ENCODE peak calls at places on chromosomes 12 and 14, in six cellular contexts. S is mesendoderm, F is IMR-90, V is mesenchymal stem cell, X is trophoblast cell, N is H1. J is an unnamed sample.

GRCh38 chr14:24347140-24347539 is 7.3 kb upstream of the RIPK3 start:
- DNase-seq in S (no peak), F (no peak), V (no peak), X (no peak), N (no peak), J (no peak)

GRCh38 chr12:131755305-131756113 is 44.6 kb downstream of the SFSWAP start:
- DNase-seq in S (peak), F (peak), V (peak), X (peak), N (no peak), J (no peak)

GRCh38 chr14:61754627-61755381 is 7.4 kb upstream of the SNAPC1 start:
- DNase-seq in S (peak), F (peak), V (peak), X (no peak), N (no peak), J (no peak)

GRCh38 chr12:92094751-92095161 is 50.9 kb downstream of the BTG1 start:
- DNase-seq in S (peak), F (peak), V (peak), X (no peak), N (no peak), J (no peak)

GRCh38 chr12:126811401-126811800 is 1455.6 kb upstream of the TMEM132C start:
- DNase-seq in S (peak), F (no peak), V (no peak), X (no peak), N (no peak), J (no peak)

GRCh38 chr12:56158926-56159461 is 835 bp downstream of the MYL6 start:
- DNase-seq in S (peak), F (peak), V (peak), X (peak), N (no peak), J (peak)

GRCh38 chr14:92552066-92552465 is 38.5 kb downstream of the RIN3 start:
- DNase-seq in S (no peak), F (no peak), V (no peak), X (peak), N (no peak), J (no peak)

GRCh38 chr14:50619569-50620141 is 48.5 kb downstream of the SAV1 start:
- DNase-seq in S (peak), F (peak), V (peak), X (peak), N (no peak), J (no peak)

GRCh38 chr12:132196038-132196872 is 52.0 kb downstream of the NOC4L start:
- DNase-seq in S (no peak), F (no peak), V (no peak), X (no peak), N (no peak), J (no peak)

GRCh38 chr14:22427771-22428228 is 161.2 kb downstream of the DAD1 start:
- DNase-seq in S (peak), F (peak), V (peak), X (peak), N (no peak), J (no peak)

GRCh38 chr12:2439332-2440100 is 355.3 kb upstream of the FKBP4 start:
- DNase-seq in S (no peak), F (no peak), V (no peak), X (no peak), N (no peak), J (no peak)

GRCh38 chr12:51951843-51952722 is 584 bp downstream of the ACVR1B start:
- DNase-seq in S (peak), F (no peak), V (no peak), X (no peak), N (no peak), J (no peak)

GRCh38 chr12:6945613-6946012 is 1.8 kb downstream of the C12orf57 start:
- DNase-seq in S (peak), F (no peak), V (no peak), X (no peak), N (no peak), J (no peak)

GRCh38 chr12:6946920-6947374 is 3.1 kb downstream of the C12orf57 start:
- DNase-seq in S (peak), F (no peak), V (no peak), X (no peak), N (no peak), J (no peak)

GRCh38 chr12:6944381-6945186 is 762 bp downstream of the C12orf57 start:
- DNase-seq in S (peak), F (peak), V (peak), X (peak), N (no peak), J (peak)

GRCh38 chr12:6947615-6948014 is 3.5 kb upstream of the PTPN6 start:
- DNase-seq in S (no peak), F (no peak), V (no peak), X (no peak), N (no peak), J (no peak)

DNA sequence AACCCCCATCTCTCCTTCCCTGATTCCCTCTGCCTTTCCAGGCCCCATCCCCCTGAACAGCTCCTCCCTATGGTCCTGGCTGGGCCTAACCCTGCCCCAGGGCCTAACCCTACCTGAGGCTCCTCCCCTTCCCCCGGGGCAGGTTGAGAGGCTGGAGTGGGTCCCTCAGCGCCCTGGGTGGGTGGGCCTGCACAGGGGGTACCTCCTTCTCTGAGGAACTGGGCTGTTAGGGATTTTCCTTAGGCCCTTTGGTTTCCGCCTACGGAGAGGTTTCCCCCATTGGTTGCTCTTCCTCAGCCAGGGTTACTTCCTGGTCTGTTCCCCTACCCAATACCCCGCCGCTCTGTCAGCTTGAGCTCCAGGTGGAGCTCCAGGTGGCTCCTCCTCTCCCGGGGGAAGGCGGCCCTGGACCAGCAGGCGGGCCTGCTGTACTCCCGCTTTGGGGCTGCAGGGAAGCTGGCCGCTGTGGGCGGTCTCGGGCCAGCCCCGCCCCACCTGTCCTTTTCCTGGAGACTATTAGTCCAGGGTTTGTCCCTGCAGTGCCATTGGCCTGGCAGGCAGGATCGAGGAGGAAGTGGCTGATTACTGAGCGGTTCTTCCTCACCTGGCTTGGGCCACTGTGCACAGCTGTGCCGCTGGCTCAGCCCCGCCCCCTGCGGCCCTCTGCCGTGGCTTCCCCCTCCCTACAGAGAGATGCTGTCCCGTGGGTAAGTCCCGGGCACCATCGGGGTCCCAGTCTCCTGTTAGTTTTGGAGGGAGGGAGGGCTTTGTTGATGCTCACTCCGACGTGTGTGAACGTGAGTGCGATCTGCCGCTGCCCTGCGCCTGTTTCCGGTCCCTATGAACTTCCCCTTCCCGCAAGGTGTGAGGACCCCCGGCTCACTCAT is 2.5 kb downstream of the C12orf57 start:
- DNase-seq in S (peak), F (no peak), V (no peak), X (peak), N (no peak), J (no peak)
- H3K4me3 ChIP-seq in S (peak), F (no peak), V (peak), X (peak), N (peak), J (no peak)

DNA sequence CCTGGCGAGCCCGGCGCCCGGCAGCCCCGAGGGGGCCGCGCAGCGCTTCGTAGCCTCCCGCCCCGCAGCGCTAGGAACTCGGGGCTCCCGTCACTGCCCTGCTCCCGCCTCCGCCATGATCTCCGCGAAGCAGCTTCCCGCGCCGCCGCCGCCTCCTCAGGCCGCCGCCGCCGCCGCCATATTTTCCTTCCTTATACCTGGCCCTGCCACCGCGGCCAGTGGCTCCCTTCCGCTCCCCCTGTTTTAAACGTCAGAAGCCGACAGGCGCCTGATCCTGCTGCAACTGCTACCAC is 286 bp downstream of the PPP4R3A start:
- DNase-seq in S (no peak), F (no peak), V (no peak), X (no peak), N (no peak), J (no peak)
- H3K4ac ChIP-seq in S (peak), F (peak), V (peak), X (peak), N (no peak), J (no peak)

DNA sequence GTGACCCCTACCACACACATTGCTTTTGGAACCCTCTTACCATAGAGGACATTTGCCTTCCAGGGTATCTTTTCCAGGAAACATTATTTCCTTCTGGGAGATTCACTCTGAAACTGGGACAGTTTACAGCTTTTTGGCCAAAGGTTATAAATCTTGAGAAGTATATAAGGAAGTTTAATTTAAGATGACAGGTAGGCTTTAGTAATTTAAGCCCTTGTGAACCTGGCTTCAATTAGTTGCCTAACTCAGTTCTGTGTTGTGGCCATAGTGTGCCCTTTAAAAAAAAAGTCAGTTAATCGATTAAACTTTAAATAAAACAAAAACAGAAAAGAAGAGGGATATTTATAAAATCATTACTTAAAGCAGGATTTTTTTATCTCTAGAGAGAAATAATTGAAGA is 142.9 kb downstream of the NAV3 start:
- DNase-seq in S (no peak), F (no peak), V (no peak), X (no peak), N (no peak), J (no peak)
- H3K4me3 ChIP-seq in S (no peak), F (no peak), V (no peak), X (no peak), N (no peak), J (no peak)

GRCh38 chr14:79331820-79332219 is 879.5 kb downstream of the DIO2 start:
- DNase-seq in S (no peak), F (no peak), V (no peak), X (no peak), N (no peak), J (no peak)
- H3K4ac ChIP-seq in S (no peak), F (no peak), V (no peak), X (no peak), N (no peak), J (no peak)

GRCh38 chr12:123761841-123762714 is at the start of gene DNAH10:
- DNase-seq in S (peak), F (no peak), V (peak), X (peak), N (peak), J (peak)
- H3K4me3 ChIP-seq in S (peak), F (peak), V (peak), X (peak), N (peak), J (peak)

GRCh38 chr14:68792830-68793733 is at the start of gene ZFP36L1:
- DNase-seq in S (peak), F (peak), V (peak), X (peak), N (peak), J (peak)

GRCh38 chr14:68795602-68796417 is 2.9 kb upstream of the ZFP36L1 start:
- DNase-seq in S (peak), F (peak), V (peak), X (peak), N (peak), J (no peak)

GRCh38 chr14:68794856-68795601 is 2.2 kb upstream of the ZFP36L1 start:
- DNase-seq in S (peak), F (peak), V (peak), X (peak), N (no peak), J (no peak)

GRCh38 chr14:68793734-68794129 is 865 bp upstream of the ZFP36L1 start:
- DNase-seq in S (no peak), F (no peak), V (no peak), X (no peak), N (no peak), J (no peak)

DNA sequence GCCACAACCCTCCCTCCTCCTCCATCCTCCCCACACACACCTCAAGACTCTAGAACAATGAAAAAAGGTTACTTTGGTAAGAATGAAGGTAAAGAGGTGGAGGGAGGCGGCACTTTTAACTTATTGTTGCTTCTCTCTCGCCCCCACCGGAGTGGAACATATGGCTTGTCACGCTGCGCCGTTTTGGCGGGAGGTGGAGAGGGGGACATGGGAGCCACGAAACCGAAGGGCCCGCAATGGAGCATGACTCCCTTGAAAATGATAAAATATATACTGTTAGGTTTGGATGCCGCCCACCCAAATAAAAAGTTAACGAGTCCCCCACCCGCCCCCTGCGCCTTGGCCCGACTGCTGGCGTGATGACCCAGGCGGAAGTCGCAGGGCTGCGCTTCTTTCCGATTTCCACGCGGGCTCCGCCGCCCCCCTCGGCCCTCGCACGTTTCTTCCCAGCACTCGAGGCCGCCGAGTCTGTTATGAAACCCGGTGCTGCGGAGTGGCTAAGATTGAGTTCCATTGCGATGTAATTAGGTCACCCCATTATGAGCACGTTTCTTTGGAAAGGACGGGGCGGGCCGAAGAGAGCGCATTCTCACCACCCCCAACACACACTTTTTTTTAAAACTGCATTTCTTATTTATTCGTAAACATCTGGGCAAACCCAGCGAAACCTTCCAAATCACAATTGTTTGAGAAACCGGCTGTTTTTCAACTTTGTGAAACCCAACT is 1.4 kb upstream of the ZFP36L1 start:
- DNase-seq in S (peak), F (peak), V (peak), X (peak), N (no peak), J (no peak)
- H3K4ac ChIP-seq in S (peak), F (peak), V (peak), X (peak), N (peak), J (no peak)

GRCh38 chr12:93533310-93533709 is 39.2 kb upstream of the SOCS2 start:
- DNase-seq in S (no peak), F (no peak), V (no peak), X (no peak), N (no peak), J (no peak)
- H3K4me3 ChIP-seq in S (no peak), F (no peak), V (no peak), X (no peak), N (no peak), J (no peak)

DNA sequence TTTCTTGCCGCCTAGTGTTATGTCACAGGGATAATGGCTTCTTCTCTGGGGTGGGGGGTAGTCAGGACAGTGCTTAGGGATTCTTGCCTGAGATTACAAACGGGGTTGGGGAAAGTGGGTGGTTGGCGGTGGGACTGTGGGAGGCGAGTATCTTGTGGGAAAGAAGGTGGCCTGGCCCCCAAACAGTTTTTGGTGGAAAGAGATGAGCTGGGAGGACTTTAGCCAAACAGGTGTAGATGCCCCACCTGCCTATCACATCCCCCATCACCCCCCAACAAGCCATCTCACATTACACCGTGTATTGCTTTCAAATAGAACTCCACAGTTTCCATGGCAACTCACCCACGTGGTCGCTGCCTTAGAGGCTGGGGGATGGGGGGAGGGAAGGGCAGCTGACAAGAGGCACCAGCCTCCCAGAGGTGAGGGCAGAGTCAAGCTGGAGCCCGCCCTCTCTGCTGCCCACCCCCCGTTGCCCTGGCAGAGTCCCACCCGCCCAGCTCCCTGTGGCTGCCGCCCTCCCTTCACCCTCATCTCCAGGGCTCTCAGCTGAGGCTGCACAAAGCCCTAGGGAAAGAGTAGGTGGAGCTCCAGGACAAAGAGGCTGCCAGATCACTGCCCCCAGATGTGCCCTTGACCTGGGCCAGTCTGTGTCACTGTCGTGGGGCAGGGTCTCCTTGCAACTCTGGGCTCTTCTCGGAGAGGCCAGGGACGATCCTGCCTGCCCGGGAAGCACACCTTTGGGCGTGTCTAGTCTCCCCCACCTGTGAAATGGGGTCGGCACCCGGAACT is 98.3 kb downstream of the LRRC74A start:
- DNase-seq in S (peak), F (no peak), V (peak), X (no peak), N (peak), J (peak)
- H3K4ac ChIP-seq in S (no peak), F (peak), V (peak), X (no peak), N (peak), J (no peak)

J was measured in neuronal stem cell.